ENCODE peak calls at places on chromosomes 2 and 18, in nine cellular contexts. B, N, V, K, X, I, G, R and J are unnamed samples.

GRCh38 chr2:181989099-181989498 is 3.4 kb downstream of the PPP1R1C start:
- DNase-seq in I (no peak), V (no peak), R (no peak), N (no peak), K (no peak), G (no peak), X (no peak), B (no peak), J (no peak)

GRCh38 chr2:176109226-176109954 is 2.3 kb downstream of the HOXD11 start:
- DNase-seq in R (no peak), V (no peak), B (no peak), X (no peak), N (no peak), K (no peak), G (no peak), I (no peak), J (no peak)

GRCh38 chr2:144990661-144991060 is 470.7 kb upstream of the ZEB2 start:
- DNase-seq in N (no peak), I (no peak), V (peak; percentile 75), G (no peak), B (no peak), R (no peak), X (no peak), K (no peak), J (no peak)

GRCh38 chr2:232890896-232891601 is 21.0 kb downstream of the SNORC start:
- DNase-seq in K (no peak), R (peak; percentile 92), X (peak; percentile 74), G (no peak), N (peak; percentile 21), V (no peak), B (no peak), I (no peak), J (no peak)

GRCh38 chr18:51137051-51137729 is 60.3 kb downstream of the MEX3C start:
- DNase-seq in V (no peak), B (no peak), R (no peak), G (no peak), X (no peak), I (no peak), K (no peak), N (no peak), J (no peak)

GRCh38 chr2:70746076-70746475 is 21.9 kb downstream of the ADD2 start:
- DNase-seq in X (no peak), B (no peak), R (no peak), V (no peak), K (no peak), G (no peak), I (no peak), N (no peak), J (no peak)

GRCh38 chr2:207163053-207163814 is 2.5 kb downstream of the KLF7 start:
- DNase-seq in V (peak; percentile 59), G (no peak), B (peak; percentile 27), R (peak; percentile 69), I (no peak), K (no peak), N (peak; percentile 85), X (peak; percentile 73), J (no peak)

GRCh38 chr2:221377597-221377996 is 194.5 kb downstream of the EPHA4 start:
- DNase-seq in B (no peak), X (no peak), V (no peak), K (no peak), N (no peak), I (no peak), G (no peak), R (no peak), J (no peak)